ENCODE peak calls at places on chromosomes 2 and 18, in seven cellular contexts. P is fibroblast of the aortic adventitia; Z is tibial artery; K is IMR-90; E is activated naive CD4-positive, alpha-beta T cell; U is ecto neural progenitor cell; D is HuH-7.5. R is an unnamed sample.

GRCh38 chr2:169775765-169776482 is 22.7 kb upstream of the SSB start:
- DNase-seq in P (peak; percentile 57), Z (no peak), K (peak; percentile 70), E (no peak), U (no peak), D (no peak), R (no peak)

GRCh38 chr2:234914371-234915154 is 37.3 kb upstream of the SH3BP4 start:
- DNase-seq in P (no peak), Z (no peak), K (no peak), E (no peak), U (no peak), D (no peak), R (no peak)

GRCh38 chr2:122753341-122753740 is 997.9 kb downstream of the TSN start:
- DNase-seq in P (no peak), Z (no peak), K (no peak), E (no peak), U (no peak), D (no peak), R (no peak)

GRCh38 chr2:44934024-44934423 is 7.5 kb upstream of the SIX3 start:
- DNase-seq in P (no peak), Z (no peak), K (no peak), E (no peak), U (no peak), D (no peak), R (no peak)

GRCh38 chr18:56532176-56532840 is 106.1 kb downstream of the TXNL1 start:
- DNase-seq in P (peak; percentile 30), Z (no peak), K (peak; percentile 56), E (no peak), U (no peak), D (no peak), R (no peak)

GRCh38 chr2:65722028-65722427 is 289.6 kb upstream of the SPRED2 start:
- DNase-seq in P (no peak), Z (peak; percentile 27), K (peak; percentile 10), E (no peak), U (peak; percentile 72), D (peak; percentile 11), R (no peak)

GRCh38 chr18:46408334-46408987 is 248.6 kb downstream of the LOXHD1 start:
- DNase-seq in P (no peak), Z (no peak), K (no peak), E (no peak), U (no peak), D (no peak), R (no peak)

GRCh38 chr2:97718051-97718882 is 4.9 kb downstream of the ZAP70 start:
- DNase-seq in P (no peak), Z (no peak), K (no peak), E (no peak), U (no peak), D (no peak), R (no peak)

GRCh38 chr2:56185582-56186046 is 1.8 kb downstream of the CCDC85A start:
- DNase-seq in P (peak; percentile 64), Z (peak; percentile 52), K (no peak), E (no peak), U (peak; percentile 73), D (peak; percentile 25), R (no peak)

GRCh38 chr2:68333931-68334330 is 14.2 kb upstream of the CNRIP1 start:
- DNase-seq in P (no peak), Z (no peak), K (no peak), E (no peak), U (no peak), D (no peak), R (no peak)

GRCh38 chr2:149561309-149561926 is 26.2 kb downstream of the MMADHC start:
- DNase-seq in P (peak; percentile 57), Z (no peak), K (peak; percentile 30), E (no peak), U (no peak), D (no peak), R (no peak)

GRCh38 chr2:19873014-19873413 is 28.8 kb downstream of the TTC32 start:
- DNase-seq in P (no peak), Z (no peak), K (no peak), E (no peak), U (peak; percentile 11), D (no peak), R (no peak)

GRCh38 chr2:232479341-232480200 is 8.1 kb downstream of the ECEL1 start:
- DNase-seq in P (no peak), Z (no peak), K (no peak), E (no peak), U (no peak), D (no peak), R (no peak)

GRCh38 chr2:50097118-50097517 is 934.8 kb downstream of the NRXN1 start:
- DNase-seq in P (no peak), Z (no peak), K (no peak), E (no peak), U (no peak), D (no peak), R (no peak)

GRCh38 chr2:159249955-159250723 is 36.4 kb downstream of the WDSUB1 start:
- DNase-seq in P (peak; percentile 79), Z (peak; percentile 86), K (peak; percentile 72), E (no peak), U (no peak), D (no peak), R (no peak)

GRCh38 chr2:9752441-9753275 is 90.6 kb upstream of the TAF1B start:
- DNase-seq in P (peak; percentile 78), Z (no peak), K (peak; percentile 70), E (peak; percentile 24), U (no peak), D (no peak), R (no peak)

GRCh38 chr2:240929364-240930095 is 23.4 kb downstream of the CROCC2 start:
- DNase-seq in P (no peak), Z (no peak), K (no peak), E (no peak), U (no peak), D (no peak), R (no peak)

GRCh38 chr18:2846638-2847340 is at the start of gene EMILIN2:
- DNase-seq in P (peak; percentile 48), Z (peak; percentile 88), K (peak; percentile 14), E (no peak), U (peak; percentile 72), D (peak; percentile 52), R (peak; percentile 42)

R was measured in D721Med.